ENCODE peak calls at places on chromosomes 7 and 10, in eight cellular contexts. W is GM12865, C is lung, E is stomach, Z is cardiac muscle cell, H is activated B cell treated with CpG ODN at 0.5 μM for 24 hours, P is upper lobe of left lung, G is fibroblast of mammary gland. A is an unnamed sample.

GRCh38 chr7:105567821-105568220 is 13.5 kb downstream of the EFCAB10 start:
- DNase-seq in W (no peak), C (no peak), E (no peak), Z (no peak), H (no peak), P (no peak), G (no peak), A (no peak)

GRCh38 chr10:97464226-97464625 is 18.3 kb downstream of the ZDHHC16 start:
- DNase-seq in W (no peak), C (no peak), E (no peak), Z (no peak), H (no peak), P (no peak), G (no peak), A (no peak)

GRCh38 chr10:52772623-52773022 is at the start of gene MBL2:
- DNase-seq in W (no peak), C (peak; percentile 16), E (no peak), Z (no peak), H (no peak), P (no peak), G (no peak), A (no peak)

GRCh38 chr7:51635801-51636200 is 319.2 kb upstream of the COBL start:
- DNase-seq in W (no peak), C (no peak), E (no peak), Z (no peak), H (no peak), P (no peak), G (no peak), A (no peak)

GRCh38 chr7:107939472-107940145 is 48.6 kb downstream of the DLD start:
- DNase-seq in W (no peak), C (no peak), E (no peak), Z (no peak), H (no peak), P (no peak), G (peak; percentile 94), A (no peak)

GRCh38 chr10:68406111-68406814 is 814 bp downstream of the RUFY2 start:
- DNase-seq in W (peak; percentile 69), C (peak; percentile 48), E (peak; percentile 57), Z (peak; percentile 84), H (no peak), P (peak; percentile 92), G (peak; percentile 48), A (peak; percentile 80)

GRCh38 chr10:43355749-43356371 is 15.6 kb upstream of the FXYD4 start:
- DNase-seq in W (no peak), C (no peak), E (no peak), Z (no peak), H (no peak), P (no peak), G (peak; percentile 60), A (no peak)

GRCh38 chr7:98210513-98211220 is 572 bp upstream of the BHLHA15 start:
- DNase-seq in W (no peak), C (no peak), E (no peak), Z (peak; percentile 22), H (no peak), P (peak; percentile 82), G (no peak), A (peak; percentile 38)

GRCh38 chr7:149489391-149490024 is 8.1 kb downstream of the ZNF746 start:
- DNase-seq in W (no peak), C (no peak), E (no peak), Z (no peak), H (no peak), P (no peak), G (peak; percentile 3), A (no peak)

GRCh38 chr7:149027560-149028345 is 552 bp downstream of the PDIA4 start:
- DNase-seq in W (no peak), C (no peak), E (no peak), Z (peak; percentile 30), H (no peak), P (no peak), G (peak; percentile 21), A (no peak)

GRCh38 chr10:43648392-43649148 is at the start of gene ZNF32:
- DNase-seq in W (peak; percentile 90), C (peak; percentile 86), E (peak; percentile 85), Z (peak; percentile 93), H (peak; percentile 79), P (peak; percentile 97), G (peak; percentile 77), A (peak; percentile 97)

GRCh38 chr7:158649279-158649678 is 55.3 kb downstream of the NCAPG2 start:
- DNase-seq in W (no peak), C (no peak), E (no peak), Z (no peak), H (no peak), P (no peak), G (peak; percentile 95), A (no peak)

GRCh38 chr7:103076767-103077166 is 1.8 kb downstream of the ARMC10 start:
- DNase-seq in W (no peak), C (no peak), E (no peak), Z (no peak), H (no peak), P (peak; percentile 74), G (no peak), A (no peak)

GRCh38 chr7:17099083-17099973 is 199.1 kb upstream of the AHR start:
- DNase-seq in W (no peak), C (peak; percentile 78), E (peak; percentile 85), Z (no peak), H (no peak), P (no peak), G (peak; percentile 65), A (no peak)

GRCh38 chr7:41955475-41956243 is 252.8 kb upstream of the INHBA start:
- DNase-seq in W (no peak), C (peak; percentile 90), E (peak; percentile 90), Z (peak; percentile 73), H (no peak), P (peak; percentile 77), G (peak; percentile 100), A (no peak)

GRCh38 chr7:106514887-106515286 is 146.1 kb downstream of the CCDC71L start:
- DNase-seq in W (no peak), C (no peak), E (no peak), Z (no peak), H (no peak), P (no peak), G (peak; percentile 63), A (no peak)

GRCh38 chr7:141366098-141366621 is 185.1 kb upstream of the AGK start:
- DNase-seq in W (no peak), C (no peak), E (no peak), Z (no peak), H (no peak), P (no peak), G (peak; percentile 45), A (no peak)

GRCh38 chr10:992523-993340 is 4.5 kb downstream of the GTPBP4 start:
- DNase-seq in W (peak; percentile 47), C (no peak), E (no peak), Z (no peak), H (no peak), P (no peak), G (peak; percentile 57), A (peak; percentile 42)

DNA sequence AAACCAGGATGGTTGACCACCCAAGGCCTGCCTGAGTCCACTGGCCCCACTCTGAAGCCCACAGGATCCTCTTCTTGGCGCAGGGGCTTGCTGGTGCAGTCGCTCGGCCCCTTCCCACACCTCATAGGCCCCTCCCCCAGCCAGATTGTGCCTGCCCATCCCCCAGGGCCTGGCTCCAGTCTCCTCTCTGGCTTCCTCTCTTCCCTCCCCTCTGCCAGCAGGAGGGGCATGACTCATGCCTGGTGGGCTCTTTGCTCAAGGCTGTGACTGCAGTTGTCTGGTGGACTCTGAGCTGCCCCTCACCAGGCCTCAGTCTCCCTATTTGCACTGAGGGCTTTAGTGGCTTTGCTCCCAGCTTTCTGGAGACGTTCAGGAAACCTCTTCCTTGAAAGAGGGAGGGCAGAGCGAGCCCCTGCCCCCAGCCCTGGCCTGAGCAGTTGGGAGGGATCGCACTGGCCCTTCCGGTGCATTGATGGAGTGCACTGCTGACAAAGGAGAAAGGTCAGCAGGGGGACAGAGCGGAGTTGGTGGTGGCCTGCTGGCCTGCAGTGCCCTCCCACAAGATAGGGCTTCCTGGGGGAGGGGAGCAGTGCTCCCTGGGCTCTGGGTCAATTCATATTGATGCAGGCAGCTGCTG is 60.7 kb downstream of the ZMIZ1 start:
- DNase-seq in W (no peak), C (no peak), E (no peak), Z (peak; percentile 73), H (no peak), P (no peak), G (peak; percentile 56), A (no peak)
- TF ChIP-seq CTCF in W (no peak), C (no peak), E (no peak), Z (no peak), H (no peak), P (no peak), G (no peak), A (no peak)

DNA sequence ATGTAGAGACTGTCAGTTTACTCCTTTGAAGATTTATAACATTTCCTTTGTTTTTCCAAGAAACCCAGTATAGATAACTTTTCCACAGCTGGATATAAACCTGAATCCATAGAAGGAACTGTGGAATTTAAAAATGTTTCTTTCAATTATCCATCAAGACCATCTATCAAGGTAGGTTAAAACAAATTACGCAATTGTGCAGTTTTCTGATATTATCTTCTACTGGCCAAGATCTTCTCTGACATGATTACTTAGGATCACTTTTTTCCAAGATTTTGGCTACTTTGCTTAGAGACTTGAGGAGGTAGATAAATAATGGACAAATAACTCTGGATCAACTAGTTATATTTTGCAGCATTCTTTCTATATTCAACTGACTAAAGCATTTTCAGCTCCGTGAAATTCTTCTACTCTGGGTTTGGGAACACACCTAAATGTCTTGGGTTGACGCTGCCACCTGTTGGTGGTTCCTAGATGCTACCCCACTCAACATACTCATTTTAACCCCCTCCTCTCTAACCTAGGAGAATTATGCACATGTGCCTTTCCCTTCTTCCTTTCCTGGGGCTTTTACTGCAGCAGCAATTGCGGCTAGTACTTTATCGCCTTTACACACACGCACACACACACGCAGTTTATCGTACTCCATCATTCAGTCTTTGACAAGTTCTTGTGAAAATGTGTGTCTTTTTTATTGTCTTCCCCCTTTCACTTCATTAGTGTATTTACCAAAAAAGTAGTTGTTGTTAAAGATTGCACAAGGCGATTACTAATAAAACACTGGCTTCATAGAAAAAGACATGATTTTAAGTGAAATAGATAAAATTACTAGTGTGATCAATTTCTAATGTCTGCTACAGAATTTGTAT is 32.7 kb downstream of the ABCB5 start:
- DNase-seq in W (peak; percentile 49), C (no peak), E (no peak), Z (peak; percentile 70), H (no peak), P (no peak), G (peak; percentile 14), A (no peak)
- TF ChIP-seq CTCF in W (peak; percentile 47), C (no peak), E (no peak), Z (peak; percentile 42), H (no peak), P (no peak), G (peak; percentile 35), A (no peak)

GRCh38 chr10:53997953-53998352 is 803.1 kb downstream of the PCDH15 start:
- DNase-seq in W (no peak), C (no peak), E (no peak), Z (peak; percentile 21), H (no peak), P (no peak), G (no peak), A (no peak)
- TF ChIP-seq CTCF in W (no peak), C (no peak), E (no peak), Z (no peak), H (no peak), P (no peak), G (no peak), A (no peak)

DNA sequence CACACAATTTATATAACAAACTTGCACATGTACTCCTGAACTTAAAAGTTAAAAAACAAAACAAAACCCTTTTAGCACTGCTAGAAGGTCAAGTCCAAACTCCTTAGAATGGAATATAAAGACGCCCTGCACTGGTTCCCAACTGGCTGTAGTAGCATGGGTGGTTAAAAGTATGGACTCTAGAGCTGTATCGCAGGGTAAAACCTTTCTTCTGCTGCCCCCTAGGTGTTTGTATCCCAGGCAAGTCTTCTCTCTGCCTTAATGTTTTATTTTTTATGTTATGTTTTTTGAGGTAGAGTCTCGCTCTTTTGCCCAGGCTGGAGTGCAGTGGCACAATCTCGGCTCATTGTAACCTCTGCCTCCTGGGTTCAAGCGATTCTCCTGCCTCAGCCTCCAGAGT is 35.2 kb downstream of the LSMEM1 start:
- DNase-seq in W (no peak), C (peak; percentile 14), E (no peak), Z (no peak), H (no peak), P (no peak), G (no peak), A (no peak)
- TF ChIP-seq CTCF in W (no peak), C (no peak), E (no peak), Z (no peak), H (no peak), P (no peak), G (peak; percentile 6), A (no peak)

A was measured in GM20000.